ENCODE peak calls at places on chromosomes 2 and 18, in four cellular contexts. One of them, this sample, is unnamed.

GRCh38 chr2:225244933-225245332 is 154.6 kb upstream of the NYAP2 start:
- DNase-seq in HepG2: no peak
- DNase-seq in K562: no peak
- DNase-seq in GM12878: no peak
- DNase-seq in this sample: no peak

GRCh38 chr18:24672165-24672950 is 211.9 kb downstream of the HRH4 start:
- DNase-seq in GM12878: no peak
- DNase-seq in K562: no peak
- DNase-seq in HepG2: no peak
- DNase-seq in this sample: no peak

GRCh38 chr2:66772618-66773017 is 337.7 kb downstream of the MEIS1 start:
- DNase-seq in K562: no peak
- DNase-seq in HepG2: no peak
- DNase-seq in GM12878: no peak
- DNase-seq in this sample: no peak

GRCh38 chr2:95260028-95261023 is 13.9 kb upstream of the PROM2 start:
- DNase-seq in GM12878: no peak
- DNase-seq in HepG2: no peak
- DNase-seq in K562: no peak
- DNase-seq in this sample: no peak

GRCh38 chr18:12282436-12283039 is 25.5 kb upstream of the TUBB6 start:
- DNase-seq in GM12878: no peak
- DNase-seq in HepG2: peak; percentile 27
- DNase-seq in K562: no peak
- DNase-seq in this sample: no peak

GRCh38 chr2:62469558-62469957 is 36.4 kb downstream of the TMEM17 start:
- DNase-seq in GM12878: no peak
- DNase-seq in K562: no peak
- DNase-seq in HepG2: no peak
- DNase-seq in this sample: no peak

GRCh38 chr2:48457227-48457626 is 72.7 kb upstream of the STON1 start:
- DNase-seq in HepG2: no peak
- DNase-seq in K562: no peak
- DNase-seq in GM12878: no peak
- DNase-seq in this sample: no peak

GRCh38 chr18:79383388-79384056 is 12.2 kb upstream of the NFATC1 start:
- DNase-seq in K562: no peak
- DNase-seq in HepG2: no peak
- DNase-seq in GM12878: no peak
- DNase-seq in this sample: no peak

GRCh38 chr2:110642360-110642759 is 35.5 kb downstream of the BUB1 start:
- DNase-seq in K562: no peak
- DNase-seq in GM12878: no peak
- DNase-seq in HepG2: no peak
- DNase-seq in this sample: no peak

GRCh38 chr2:105910497-105911238 is 166.0 kb downstream of the NCK2 start:
- DNase-seq in GM12878: no peak
- DNase-seq in HepG2: peak; percentile 62
- DNase-seq in K562: no peak
- DNase-seq in this sample: no peak

GRCh38 chr18:4142876-4143275 is 312.2 kb downstream of the DLGAP1 start:
- DNase-seq in HepG2: no peak
- DNase-seq in GM12878: no peak
- DNase-seq in K562: no peak
- DNase-seq in this sample: no peak

GRCh38 chr2:222891890-222892289 is 31.1 kb downstream of the ACSL3 start:
- DNase-seq in HepG2: no peak
- DNase-seq in K562: no peak
- DNase-seq in GM12878: no peak
- DNase-seq in this sample: no peak

GRCh38 chr2:239391286-239392071 is 9.3 kb downstream of the HDAC4 start:
- DNase-seq in GM12878: no peak
- DNase-seq in K562: no peak
- DNase-seq in HepG2: no peak
- DNase-seq in this sample: no peak

GRCh38 chr18:47906408-47906807 is 24.1 kb downstream of the SMAD2 start:
- DNase-seq in GM12878: no peak
- DNase-seq in K562: no peak
- DNase-seq in HepG2: no peak
- DNase-seq in this sample: no peak

GRCh38 chr18:70261141-70261788 is 27.6 kb upstream of the SOCS6 start:
- DNase-seq in HepG2: no peak
- DNase-seq in GM12878: no peak
- DNase-seq in K562: no peak
- DNase-seq in this sample: no peak

GRCh38 chr18:55097406-55098170 is 138.3 kb upstream of the CCDC68 start:
- DNase-seq in HepG2: no peak
- DNase-seq in GM12878: no peak
- DNase-seq in K562: no peak
- DNase-seq in this sample: no peak

GRCh38 chr18:32937007-32937540 is 164.3 kb upstream of the KLHL14 start:
- DNase-seq in HepG2: no peak
- DNase-seq in GM12878: no peak
- DNase-seq in K562: no peak
- DNase-seq in this sample: no peak

GRCh38 chr2:183416741-183417140 is 292.5 kb downstream of the NUP35 start:
- DNase-seq in GM12878: no peak
- DNase-seq in K562: no peak
- DNase-seq in HepG2: no peak
- DNase-seq in this sample: peak; percentile 20

GRCh38 chr2:223056656-223057418 is 4.8 kb downstream of the KCNE4 start:
- DNase-seq in HepG2: no peak
- DNase-seq in K562: no peak
- DNase-seq in GM12878: no peak
- DNase-seq in this sample: no peak

GRCh38 chr2:196535742-196536141 is 103.8 kb upstream of the CCDC150 start:
- DNase-seq in GM12878: no peak
- DNase-seq in HepG2: no peak
- DNase-seq in K562: no peak
- DNase-seq in this sample: no peak

GRCh38 chr2:80778704-80779103 is 474.2 kb upstream of the LRRTM1 start:
- DNase-seq in GM12878: no peak
- DNase-seq in K562: no peak
- DNase-seq in HepG2: no peak
- DNase-seq in this sample: no peak

GRCh38 chr2:109030870-109031480 is 42.0 kb upstream of the EDAR start:
- DNase-seq in GM12878: no peak
- DNase-seq in HepG2: no peak
- DNase-seq in K562: peak; percentile 12
- DNase-seq in this sample: no peak

GRCh38 chr2:201704536-201704935 is 6.1 kb upstream of the MPP4 start:
- DNase-seq in GM12878: no peak
- DNase-seq in HepG2: no peak
- DNase-seq in K562: no peak
- DNase-seq in this sample: no peak

GRCh38 chr2:232723027-232723426 is 25.9 kb downstream of the GIGYF2 start:
- DNase-seq in K562: no peak
- DNase-seq in HepG2: no peak
- DNase-seq in GM12878: no peak
- DNase-seq in this sample: no peak

GRCh38 chr2:232721261-232721660 is 24.1 kb downstream of the GIGYF2 start:
- DNase-seq in K562: no peak
- DNase-seq in HepG2: no peak
- DNase-seq in GM12878: no peak
- DNase-seq in this sample: no peak

GRCh38 chr2:232721882-232722281 is 24.8 kb downstream of the GIGYF2 start:
- DNase-seq in K562: no peak
- DNase-seq in HepG2: no peak
- DNase-seq in GM12878: no peak
- DNase-seq in this sample: no peak
- TF ChIP-seq TCF7 in K562: no peak
- TF ChIP-seq TCF7 in HepG2: no peak
- TF ChIP-seq TCF7 in GM12878: no peak
- TF ChIP-seq TCF7 in this sample: no peak

DNA sequence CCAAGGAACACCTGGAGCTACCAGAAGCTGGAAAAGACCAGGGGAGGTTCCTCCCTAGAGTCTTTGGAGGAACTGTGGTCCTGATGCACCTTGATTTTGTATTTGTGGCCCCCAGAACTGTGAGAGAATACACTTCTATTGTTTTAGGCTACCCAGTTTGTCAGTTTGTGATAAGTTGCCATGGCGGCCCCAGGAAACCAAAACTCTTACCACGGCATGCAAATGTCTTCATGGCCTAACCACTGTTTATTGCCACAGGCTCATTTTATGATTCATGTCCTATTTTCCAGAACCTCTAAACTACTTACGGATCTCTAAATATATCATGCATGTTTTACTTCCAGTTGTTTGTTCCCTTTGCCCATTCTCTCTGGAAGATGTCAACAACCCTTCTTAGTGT is 1250.7 kb upstream of the FAM98A start:
- DNase-seq in K562: no peak
- DNase-seq in GM12878: no peak
- DNase-seq in HepG2: no peak
- DNase-seq in this sample: no peak
- TF ChIP-seq TCF7 in K562: no peak
- TF ChIP-seq TCF7 in GM12878: no peak
- TF ChIP-seq TCF7 in HepG2: no peak
- TF ChIP-seq TCF7 in this sample: no peak

DNA sequence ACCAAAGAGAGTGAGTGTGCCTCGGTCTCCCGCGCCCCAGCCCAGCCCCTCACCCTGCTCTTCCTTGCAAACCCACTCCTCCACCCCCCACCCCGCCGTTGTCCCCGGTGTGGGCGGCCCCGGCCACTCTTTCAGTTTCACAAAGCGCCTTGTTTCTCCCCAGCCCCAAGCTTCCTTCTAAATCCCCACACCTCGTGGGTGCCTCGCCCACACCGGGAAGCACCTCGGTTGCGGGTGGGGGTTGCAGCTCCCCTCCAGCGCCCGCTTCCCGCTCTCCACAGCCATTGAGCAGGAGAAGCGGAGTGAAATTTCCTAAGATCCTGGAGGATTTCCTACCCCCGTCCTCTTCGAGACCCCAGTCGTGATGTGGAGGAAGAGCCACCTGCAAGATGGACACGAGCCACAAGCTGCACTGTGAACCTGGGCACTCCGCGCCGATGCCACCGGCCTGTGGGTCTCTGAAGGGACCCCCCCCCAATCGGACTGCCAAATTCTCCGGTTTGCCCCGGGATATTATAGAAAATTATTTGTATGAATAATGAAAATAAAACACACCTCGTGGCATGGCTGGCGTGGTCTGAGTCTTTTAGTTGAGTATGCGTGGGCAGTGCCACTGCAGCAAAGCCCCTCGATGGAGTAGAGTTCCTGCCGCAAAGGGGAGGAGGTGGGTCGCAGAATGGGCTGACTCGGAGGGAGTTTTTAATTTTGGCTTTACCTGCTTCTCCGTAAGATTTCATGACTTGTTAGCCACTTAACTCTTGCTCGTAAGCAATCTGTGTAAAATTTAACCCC is 848 bp downstream of the TMSB10 start:
- DNase-seq in GM12878: no peak
- DNase-seq in HepG2: no peak
- DNase-seq in K562: peak; percentile 44
- DNase-seq in this sample: no peak
- TF ChIP-seq TCF7 in GM12878: no peak
- TF ChIP-seq TCF7 in HepG2: no peak
- TF ChIP-seq TCF7 in K562: no peak
- TF ChIP-seq TCF7 in this sample: no peak

DNA sequence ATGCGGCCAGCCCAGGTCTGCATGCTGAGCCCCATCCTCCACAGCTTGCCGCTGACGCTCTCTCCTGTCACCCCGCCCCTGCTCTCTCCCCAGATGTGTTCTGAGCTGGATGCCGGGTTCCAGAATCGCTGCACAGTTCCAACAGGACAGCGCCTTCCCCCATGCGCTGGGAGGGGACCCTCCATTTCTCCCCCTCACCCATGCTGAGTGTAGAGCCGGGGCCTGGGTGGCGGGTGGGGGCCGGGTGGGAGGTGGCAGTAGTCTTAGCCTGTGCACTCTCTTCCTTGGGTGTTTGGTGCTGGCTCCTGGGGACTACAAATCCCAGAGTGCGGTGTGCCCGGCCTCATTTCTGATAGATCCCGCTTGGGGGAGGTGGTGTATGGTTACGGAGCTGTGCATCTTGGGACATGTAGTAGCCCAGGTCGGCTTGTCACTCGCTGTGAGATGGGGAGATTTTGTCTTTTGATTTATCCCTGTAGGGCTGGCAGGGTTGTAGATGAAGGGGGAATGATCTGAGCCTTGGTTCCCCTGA is 6.8 kb downstream of the DNAJB2 start:
- DNase-seq in HepG2: no peak
- DNase-seq in K562: peak; percentile 59
- DNase-seq in GM12878: no peak
- DNase-seq in this sample: peak; percentile 78
- TF ChIP-seq TCF7 in HepG2: no peak
- TF ChIP-seq TCF7 in K562: no peak
- TF ChIP-seq TCF7 in GM12878: no peak
- TF ChIP-seq TCF7 in this sample: no peak

DNA sequence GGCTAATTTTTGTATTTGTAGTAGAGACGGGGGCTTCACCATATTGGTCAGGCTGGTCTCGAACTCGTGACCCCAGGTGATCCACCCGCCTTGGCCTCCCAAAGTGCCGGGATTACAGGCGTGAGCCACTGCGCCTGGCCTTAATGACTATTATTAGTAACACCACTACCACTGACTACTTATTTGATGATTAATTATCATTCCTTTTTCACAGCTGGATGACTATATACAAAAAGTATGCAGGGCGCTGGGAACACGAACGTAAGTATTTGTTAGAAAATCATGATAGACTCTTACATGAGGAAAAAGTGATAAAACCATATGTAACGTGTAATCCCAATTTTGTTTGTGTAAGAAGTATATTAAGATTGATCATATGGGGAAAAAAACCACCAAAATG is 21.6 kb downstream of the DARS1 start:
- DNase-seq in HepG2: no peak
- DNase-seq in GM12878: no peak
- DNase-seq in K562: no peak
- DNase-seq in this sample: no peak
- TF ChIP-seq TCF7 in HepG2: no peak
- TF ChIP-seq TCF7 in GM12878: no peak
- TF ChIP-seq TCF7 in K562: no peak
- TF ChIP-seq TCF7 in this sample: no peak

DNA sequence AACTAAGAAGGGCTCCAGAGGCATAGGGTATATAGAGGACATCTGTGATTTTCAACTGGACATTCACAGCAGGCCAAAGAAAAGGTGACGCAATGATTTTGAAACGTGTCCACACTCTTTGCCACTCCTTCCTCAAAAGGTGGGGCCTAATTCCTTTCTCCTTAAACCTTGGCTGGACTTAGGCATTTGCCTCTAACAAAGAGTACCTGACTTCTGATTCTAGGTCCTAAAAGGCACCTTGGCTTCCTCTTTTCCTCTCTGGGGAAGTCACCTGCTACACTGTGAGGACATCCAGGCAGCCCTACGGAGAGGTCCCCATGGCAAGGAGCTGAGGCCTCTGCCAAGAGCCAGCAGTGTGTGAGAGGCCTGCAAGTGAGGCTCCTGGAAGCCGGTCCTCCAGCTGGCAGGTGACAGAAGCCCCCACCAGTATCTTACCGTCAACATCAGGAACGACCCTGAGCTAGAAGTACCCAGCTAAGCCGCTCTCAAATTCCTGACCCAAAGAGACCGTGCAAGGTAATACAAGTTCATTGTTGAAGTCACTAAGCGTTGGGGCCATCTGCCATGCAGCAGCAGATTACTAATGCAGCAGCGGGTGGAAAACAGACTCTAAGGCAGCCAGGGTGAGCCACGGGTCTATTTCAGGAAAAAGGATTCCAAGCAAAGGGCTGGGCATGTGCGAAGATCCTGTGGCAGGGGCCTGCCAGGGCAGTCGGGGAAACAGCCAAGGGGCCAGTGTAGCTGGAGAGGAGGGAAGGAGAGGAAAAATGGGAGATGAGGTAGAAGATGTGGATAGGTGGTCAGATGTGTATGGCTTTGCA is 7.4 kb upstream of the HES6 start:
- DNase-seq in GM12878: no peak
- DNase-seq in K562: no peak
- DNase-seq in HepG2: no peak
- DNase-seq in this sample: no peak
- TF ChIP-seq TCF7 in GM12878: no peak
- TF ChIP-seq TCF7 in K562: no peak
- TF ChIP-seq TCF7 in HepG2: no peak
- TF ChIP-seq TCF7 in this sample: no peak

This sample was measured in WTC11.